ENCODE peak calls at places on chromosomes 3 and 15, in seven cellular contexts. V is OCI-LY7; Q is psoas muscle; J is transverse colon; D is body of pancreas; R is CD8-positive, alpha-beta T cell; M is esophagus squamous epithelium. O is an unnamed sample. For H3K4me1, the result is how much of the 10 kb centered on the place peaks cover.

GRCh38 chr3:56782215-56782614 is 19.5 kb downstream of the ARHGEF3 start:
- DNase-seq in D (no peak), Q (no peak), M (no peak), V (no peak), R (no peak), J (no peak), O (no peak)

GRCh38 chr15:81152799-81153198 is 18.7 kb downstream of the CFAP161 start:
- DNase-seq in J (no peak), M (no peak), Q (no peak), V (no peak), R (no peak), D (no peak), O (no peak)

GRCh38 chr3:54520060-54520459 is 397.7 kb downstream of the CACNA2D3 start:
- DNase-seq in D (no peak), V (no peak), M (no peak), J (no peak), R (no peak), Q (no peak), O (no peak)

GRCh38 chr3:30665539-30665938 is 59.1 kb downstream of the TGFBR2 start:
- DNase-seq in R (no peak), Q (no peak), M (no peak), J (no peak), D (no peak), V (no peak), O (no peak)

GRCh38 chr3:136728918-136729317 is 23.3 kb downstream of the STAG1 start:
- DNase-seq in M (no peak), J (no peak), D (no peak), V (no peak), R (no peak), Q (no peak), O (no peak)

GRCh38 chr3:32226875-32227500 is 11.5 kb upstream of the CMTM8 start:
- DNase-seq in V (no peak), J (no peak), Q (no peak), D (no peak), R (no peak), M (no peak), O (no peak)

GRCh38 chr15:67997996-67998395 is 56.1 kb upstream of the PIAS1 start:
- DNase-seq in M (no peak), Q (no peak), V (no peak), D (no peak), R (no peak), J (no peak), O (no peak)

GRCh38 chr3:37457392-37458065 is 283.1 kb upstream of the LRRFIP2 start:
- DNase-seq in V (no peak), Q (peak), R (no peak), M (no peak), J (no peak), D (no peak), O (no peak)

GRCh38 chr15:77984446-77984861 is 93.1 kb downstream of the TBC1D2B start:
- DNase-seq in Q (no peak), V (no peak), R (no peak), J (no peak), D (no peak), M (no peak), O (no peak)

GRCh38 chr15:69080203-69080957 is 65.9 kb downstream of the NOX5 start:
- DNase-seq in R (no peak), M (no peak), V (no peak), J (no peak), D (no peak), Q (no peak), O (no peak)

GRCh38 chr3:102078864-102079808 is 229.8 kb downstream of the NFKBIZ start:
- DNase-seq in V (no peak), Q (no peak), M (no peak), D (no peak), R (no peak), J (peak), O (no peak)

GRCh38 chr15:92930776-92931175 is 30.7 kb downstream of the CHD2 start:
- DNase-seq in D (no peak), V (no peak), J (no peak), Q (no peak), M (no peak), R (no peak), O (no peak)

GRCh38 chr15:37981781-37982180 is 47.3 kb downstream of the TMCO5A start:
- DNase-seq in V (peak), D (no peak), Q (no peak), R (no peak), M (no peak), J (no peak), O (no peak)

GRCh38 chr3:71916747-71917369 is 131.9 kb upstream of the PROK2 start:
- DNase-seq in Q (no peak), J (peak), V (no peak), D (no peak), R (no peak), M (no peak), O (no peak)

GRCh38 chr3:72625616-72626337 is 222.5 kb downstream of the SHQ1 start:
- DNase-seq in R (no peak), V (no peak), D (no peak), Q (no peak), J (no peak), M (no peak), O (no peak)

GRCh38 chr3:117346878-117347277 is 637.3 kb downstream of the TUSC7 start:
- DNase-seq in V (no peak), R (no peak), M (no peak), D (no peak), Q (no peak), J (no peak), O (no peak)

GRCh38 chr15:84982301-84982920 is 755 bp downstream of the PDE8A start:
- DNase-seq in R (peak), Q (peak), D (peak), M (no peak), J (peak), V (peak), O (no peak)

GRCh38 chr15:73385205-73385604 is 16.4 kb upstream of the HCN4 start:
- DNase-seq in J (no peak), R (no peak), M (no peak), V (no peak), Q (no peak), D (no peak), O (no peak)

GRCh38 chr3:111863942-111864341 is 4.9 kb downstream of the PHLDB2 start:
- DNase-seq in Q (no peak), M (no peak), V (no peak), J (no peak), R (no peak), D (no peak), O (no peak)

GRCh38 chr15:88641959-88642452 is 3.2 kb downstream of the ISG20 start:
- DNase-seq in V (peak), M (no peak), R (no peak), J (no peak), D (no peak), Q (no peak), O (no peak)

GRCh38 chr15:60554494-60554893 is 75.6 kb upstream of the ICE2 start:
- DNase-seq in J (no peak), Q (no peak), M (no peak), V (no peak), R (no peak), D (no peak), O (no peak)

GRCh38 chr3:50302095-50303037 is 1.0 kb downstream of the HYAL1 start:
- DNase-seq in D (no peak), J (no peak), M (no peak), V (no peak), Q (peak), R (no peak), O (no peak)

GRCh38 chr3:14412831-14413380 is 10.5 kb downstream of the SLC6A6 start:
- DNase-seq in R (no peak), M (no peak), V (no peak), D (no peak), J (no peak), Q (no peak), O (no peak)

GRCh38 chr15:62994975-62995730 is 47.4 kb upstream of the TPM1 start:
- DNase-seq in V (no peak), J (no peak), R (no peak), M (no peak), Q (no peak), D (peak), O (no peak)

GRCh38 chr15:76038512-76038911 is 21.3 kb upstream of the TMEM266 start:
- DNase-seq in V (no peak), M (no peak), J (no peak), Q (no peak), R (no peak), D (no peak), O (no peak)

GRCh38 chr3:110667216-110667615 is 404.4 kb upstream of the NECTIN3 start:
- DNase-seq in D (no peak), R (no peak), V (no peak), J (no peak), Q (no peak), M (no peak), O (no peak)

GRCh38 chr15:40746916-40747418 is 8.1 kb downstream of the RMDN3 start:
- DNase-seq in V (no peak), D (no peak), R (no peak), M (no peak), Q (no peak), J (no peak), O (no peak)

GRCh38 chr3:160091441-160091840 is 102.8 kb downstream of the IL12A start:
- DNase-seq in V (no peak), Q (no peak), M (no peak), D (no peak), J (no peak), R (no peak), O (no peak)

GRCh38 chr3:31580645-31581044 is 47.9 kb downstream of the STT3B start:
- DNase-seq in Q (no peak), V (no peak), J (no peak), D (no peak), M (no peak), R (no peak), O (no peak)

GRCh38 chr3:45105855-45106655 is 40.1 kb downstream of the CDCP1 start:
- DNase-seq in Q (no peak), M (no peak), R (peak), D (no peak), V (no peak), J (no peak), O (no peak)

GRCh38 chr15:55799287-55800212 is 56.6 kb upstream of the PRTG start:
- DNase-seq in V (peak), Q (no peak), R (no peak), J (peak), D (peak), M (no peak), O (peak)

GRCh38 chr3:143686638-143687197 is 161.6 kb downstream of the SLC9A9 start:
- DNase-seq in V (no peak), J (no peak), Q (no peak), M (no peak), D (no peak), R (no peak), O (no peak)

GRCh38 chr3:134794950-134795775 is at the start of gene EPHB1:
- DNase-seq in V (peak), J (peak), R (peak), D (peak), M (no peak), Q (peak), O (peak)

GRCh38 chr3:140096037-140096436 is 161.1 kb downstream of the CLSTN2 start:
- DNase-seq in R (no peak), J (no peak), V (no peak), D (no peak), M (no peak), Q (no peak), O (no peak)

GRCh38 chr15:74781673-74782595 is at the start of gene CSK:
- DNase-seq in V (peak), Q (peak), M (no peak), R (peak), J (peak), D (peak), O (no peak)

GRCh38 chr15:74779162-74779648 is 2.7 kb upstream of the CSK start:
- DNase-seq in M (no peak), J (no peak), Q (no peak), D (no peak), R (no peak), V (no peak), O (no peak)

GRCh38 chr15:74780983-74781672 is 752 bp upstream of the CSK start:
- DNase-seq in M (no peak), D (peak), Q (no peak), V (peak), J (no peak), R (no peak), O (no peak)

GRCh38 chr15:74778599-74778970 is 3.3 kb upstream of the CSK start:
- DNase-seq in J (no peak), V (no peak), D (no peak), R (no peak), M (no peak), Q (no peak), O (no peak)

GRCh38 chr15:74780523-74780982 is 1.3 kb upstream of the CSK start:
- DNase-seq in Q (no peak), D (no peak), J (no peak), R (no peak), M (no peak), V (no peak), O (no peak)
- H3K4me1 ChIP-seq in Q (under half), D (under half), J (half or more), R (half or more), M (half or more), V (half or more), O (under half)

DNA sequence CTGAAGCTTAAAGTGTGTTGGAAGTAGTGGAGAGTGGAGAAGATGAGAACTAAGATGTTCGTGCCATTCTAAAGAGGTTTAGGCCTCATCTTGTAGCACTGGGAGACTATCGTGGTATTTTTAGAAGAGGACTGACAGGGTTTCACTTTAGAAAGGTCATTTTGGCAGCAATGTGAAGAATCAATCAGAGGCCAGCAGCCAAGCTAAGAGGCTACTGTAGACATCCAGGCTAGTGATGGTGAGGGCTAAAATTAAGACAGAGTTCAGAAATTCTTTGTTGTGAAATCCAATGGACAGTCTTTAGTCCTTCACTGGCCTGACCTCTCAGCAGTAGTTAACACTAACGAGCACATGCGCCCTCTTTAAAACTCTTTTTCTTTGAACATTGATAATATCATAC is 288.2 kb downstream of the TBL1XR1 start:
- DNase-seq in D (no peak), J (no peak), R (no peak), Q (no peak), M (no peak), V (no peak), O (no peak)
- H3K27ac ChIP-seq in D (no peak), J (no peak), R (no peak), Q (no peak), M (no peak), V (no peak), O (no peak)

GRCh38 chr15:66402885-66403284 is 16.2 kb downstream of the MAP2K1 start:
- DNase-seq in M (no peak), J (no peak), V (no peak), Q (no peak), R (no peak), D (no peak), O (no peak)
- H3K4me3 ChIP-seq in M (no peak), J (no peak), V (no peak), Q (no peak), R (no peak), D (no peak), O (no peak)

DNA sequence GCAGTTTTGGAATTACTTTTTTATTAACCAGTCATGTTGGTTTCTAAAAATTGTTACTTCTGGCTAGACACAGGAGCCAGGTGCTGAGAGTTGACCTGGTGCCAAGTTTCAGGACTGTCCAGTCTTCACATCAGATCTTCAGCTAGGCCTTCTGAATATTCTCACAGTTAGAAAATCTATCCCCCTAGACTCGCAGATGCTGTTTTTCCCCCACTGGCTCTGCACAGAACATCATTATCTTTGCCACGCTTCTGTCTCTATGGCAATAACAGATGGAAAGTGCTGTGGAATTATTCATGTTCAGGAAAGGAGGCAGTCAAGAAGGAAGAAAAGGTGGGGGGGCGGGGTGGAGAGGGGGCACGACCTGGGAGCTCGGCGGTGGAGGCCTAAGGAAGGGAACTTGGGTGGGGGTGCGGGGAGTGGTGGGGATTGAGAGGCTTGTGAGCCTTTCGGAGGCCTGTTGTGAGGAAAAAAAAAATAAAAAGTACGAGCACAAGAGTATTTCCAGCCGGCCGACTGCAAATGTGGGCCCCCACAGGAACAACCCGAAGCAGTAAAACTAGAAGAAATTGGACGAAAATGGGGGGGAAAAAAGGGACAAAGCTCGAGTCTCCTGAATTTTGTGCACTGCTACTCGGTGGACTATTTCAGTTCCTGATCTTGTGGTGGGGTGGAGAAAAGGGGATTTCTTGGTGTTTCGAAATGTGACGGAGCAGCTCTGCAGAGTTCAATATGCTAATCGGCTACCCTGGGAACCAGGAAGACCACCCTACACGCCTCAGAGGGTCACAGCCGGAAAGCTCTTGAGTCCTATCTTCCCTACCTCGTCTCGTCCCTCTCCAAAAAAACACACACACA is 1.5 kb upstream of the SKIL start:
- DNase-seq in J (peak), V (peak), M (peak), R (no peak), Q (no peak), D (peak), O (no peak)
- H3K4me1 ChIP-seq in J (under half), V (half or more), M (under half), R (under half), Q (under half), D (under half), O (under half)

GRCh38 chr3:98735296-98735695 is 27.8 kb upstream of the ST3GAL6 start:
- DNase-seq in J (no peak), Q (no peak), V (no peak), D (no peak), M (no peak), R (no peak), O (no peak)

GRCh38 chr3:98735761-98736269 is 27.3 kb upstream of the ST3GAL6 start:
- DNase-seq in J (no peak), V (no peak), D (no peak), M (no peak), Q (no peak), R (no peak), O (no peak)

GRCh38 chr3:98733778-98734281 is 29.3 kb upstream of the ST3GAL6 start:
- DNase-seq in D (peak), Q (no peak), R (no peak), M (no peak), V (no peak), J (peak), O (no peak)

GRCh38 chr3:98734311-98734710 is 28.8 kb upstream of the ST3GAL6 start:
- DNase-seq in R (no peak), M (no peak), Q (no peak), J (no peak), D (no peak), V (no peak), O (no peak)

DNA sequence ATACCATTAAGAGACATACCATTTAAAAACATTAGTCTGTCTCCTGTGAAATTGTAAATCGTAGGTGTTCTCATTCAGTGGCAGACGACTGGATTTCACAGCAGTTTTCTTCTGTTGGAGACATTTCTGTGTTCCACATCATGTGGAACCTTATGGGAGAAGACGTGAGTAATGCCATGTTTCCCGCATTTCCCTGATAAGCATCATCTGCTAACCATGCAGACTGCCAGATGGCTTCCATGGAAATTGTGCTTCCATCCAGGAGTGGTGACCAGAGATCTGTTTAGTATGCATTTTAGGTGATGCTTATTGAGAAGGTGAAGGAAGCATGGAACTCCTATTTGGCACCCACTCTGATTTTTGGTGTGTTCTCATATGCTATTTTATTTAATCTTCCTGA is 28.4 kb upstream of the ST3GAL6 start:
- DNase-seq in M (no peak), Q (no peak), V (no peak), J (no peak), R (no peak), D (no peak), O (no peak)
- H3K27ac ChIP-seq in M (no peak), Q (no peak), V (no peak), J (no peak), R (no peak), D (no peak), O (no peak)

DNA sequence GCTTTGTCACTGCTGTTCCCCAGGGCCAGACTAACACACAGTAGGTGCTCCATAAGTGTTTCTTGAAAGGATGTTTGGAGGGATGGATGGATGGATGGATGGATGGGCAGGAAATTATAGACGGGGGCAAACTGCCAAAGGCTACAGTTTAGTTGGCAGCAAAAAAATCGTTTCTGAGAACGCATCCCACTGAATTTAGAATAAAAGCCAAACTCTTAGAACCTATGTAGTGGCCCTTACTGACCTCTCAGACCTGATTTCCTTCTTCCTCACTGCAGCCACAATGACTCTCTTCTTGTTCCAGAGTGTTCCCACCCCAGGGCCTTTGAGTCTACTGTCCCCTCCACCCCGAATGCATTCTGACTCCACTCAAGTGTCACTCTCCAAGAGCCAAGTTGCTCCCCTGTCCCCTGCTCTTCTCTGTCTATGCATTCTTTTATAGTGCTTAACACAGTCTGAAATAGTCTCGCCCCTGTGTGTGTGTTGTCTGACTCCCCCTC is 5.2 kb upstream of the GATA2 start:
- DNase-seq in Q (no peak), J (no peak), D (no peak), R (no peak), V (no peak), M (no peak), O (no peak)
- H3K4me3 ChIP-seq in Q (peak), J (peak), D (no peak), R (no peak), V (peak), M (peak), O (no peak)

GRCh38 chr15:31005660-31006059 is 14.2 kb upstream of the MTMR10 start:
- DNase-seq in M (no peak), J (no peak), V (no peak), D (no peak), Q (no peak), R (no peak), O (no peak)
- H3K4me1 ChIP-seq in M (under half), J (under half), V (under half), D (under half), Q (under half), R (under half), O (under half)

GRCh38 chr3:43866529-43867353 is 176.0 kb downstream of the ABHD5 start:
- DNase-seq in R (no peak), D (no peak), V (no peak), Q (no peak), J (no peak), M (no peak), O (no peak)
- H3K27ac ChIP-seq in R (no peak), D (no peak), V (no peak), Q (no peak), J (no peak), M (no peak), O (no peak)

GRCh38 chr3:138011722-138012121 is 1.8 kb downstream of the CLDN18 start:
- DNase-seq in V (no peak), M (no peak), D (no peak), R (no peak), Q (no peak), J (no peak), O (no peak)
- H3K4me3 ChIP-seq in V (no peak), M (no peak), D (no peak), R (no peak), Q (no peak), J (no peak), O (no peak)